ENCODE peak calls at places on chromosomes 7 and 10, in five cellular contexts. One of them, this sample, is unnamed.

GRCh38 chr7:95527776-95528250 is 42.1 kb downstream of the ASB4 start:
- DNase-seq in B cell: no peak
- DNase-seq in AG10803: no peak
- DNase-seq in PC-9: no peak
- DNase-seq in GM10248: no peak
- DNase-seq in this sample: no peak

GRCh38 chr7:2440608-2441245 is 35.5 kb downstream of the GRIFIN start:
- DNase-seq in AG10803: no peak
- DNase-seq in PC-9: peak
- DNase-seq in GM10248: no peak
- DNase-seq in B cell: no peak
- DNase-seq in this sample: no peak

GRCh38 chr10:43689618-43689954 is 40.9 kb upstream of the ZNF32 start:
- DNase-seq in PC-9: no peak
- DNase-seq in GM10248: peak
- DNase-seq in AG10803: peak
- DNase-seq in B cell: peak
- DNase-seq in this sample: no peak

GRCh38 chr7:6171532-6172330 is 100.7 kb downstream of the CYTH3 start:
- DNase-seq in B cell: no peak
- DNase-seq in PC-9: no peak
- DNase-seq in AG10803: no peak
- DNase-seq in GM10248: no peak
- DNase-seq in this sample: no peak

GRCh38 chr7:38367301-38367700 is 93.9 kb upstream of the TARP start:
- DNase-seq in AG10803: no peak
- DNase-seq in PC-9: no peak
- DNase-seq in B cell: no peak
- DNase-seq in GM10248: no peak
- DNase-seq in this sample: no peak

GRCh38 chr7:65454479-65454878 is 80.8 kb downstream of the ZNF92 start:
- DNase-seq in AG10803: no peak
- DNase-seq in GM10248: no peak
- DNase-seq in PC-9: no peak
- DNase-seq in B cell: no peak
- DNase-seq in this sample: no peak

GRCh38 chr7:91424372-91424771 is 160.1 kb downstream of the FZD1 start:
- DNase-seq in PC-9: no peak
- DNase-seq in AG10803: no peak
- DNase-seq in B cell: no peak
- DNase-seq in GM10248: no peak
- DNase-seq in this sample: no peak

GRCh38 chr10:120833222-120833928 is 17.8 kb upstream of the WDR11 start:
- DNase-seq in PC-9: no peak
- DNase-seq in AG10803: no peak
- DNase-seq in B cell: no peak
- DNase-seq in GM10248: no peak
- DNase-seq in this sample: no peak

GRCh38 chr10:127532193-127532592 is 16.9 kb upstream of the NPS start:
- DNase-seq in GM10248: no peak
- DNase-seq in B cell: no peak
- DNase-seq in AG10803: no peak
- DNase-seq in PC-9: no peak
- DNase-seq in this sample: no peak

GRCh38 chr7:150405584-150406310 is 26.6 kb downstream of the ZNF775 start:
- DNase-seq in PC-9: no peak
- DNase-seq in GM10248: no peak
- DNase-seq in B cell: no peak
- DNase-seq in AG10803: peak
- DNase-seq in this sample: no peak

GRCh38 chr7:34061175-34061574 is 155.8 kb downstream of the BMPER start:
- DNase-seq in GM10248: no peak
- DNase-seq in B cell: no peak
- DNase-seq in PC-9: no peak
- DNase-seq in AG10803: peak
- DNase-seq in this sample: no peak

GRCh38 chr10:106271237-106271636 is 893.3 kb downstream of the SORCS1 start:
- DNase-seq in GM10248: no peak
- DNase-seq in B cell: no peak
- DNase-seq in PC-9: no peak
- DNase-seq in AG10803: no peak
- DNase-seq in this sample: no peak

GRCh38 chr7:69776611-69777010 is 178.3 kb downstream of the AUTS2 start:
- DNase-seq in AG10803: peak
- DNase-seq in PC-9: no peak
- DNase-seq in B cell: no peak
- DNase-seq in GM10248: no peak
- DNase-seq in this sample: no peak

GRCh38 chr10:80415734-80416281 is 7.5 kb downstream of the PRXL2A start:
- DNase-seq in AG10803: no peak
- DNase-seq in GM10248: no peak
- DNase-seq in PC-9: no peak
- DNase-seq in B cell: no peak
- DNase-seq in this sample: no peak

GRCh38 chr7:65238785-65239184 is 134.9 kb upstream of the ZNF92 start:
- DNase-seq in AG10803: no peak
- DNase-seq in GM10248: no peak
- DNase-seq in PC-9: no peak
- DNase-seq in B cell: no peak
- DNase-seq in this sample: no peak

GRCh38 chr7:109842386-109842785 is 1248.5 kb upstream of the LRRN3 start:
- DNase-seq in B cell: no peak
- DNase-seq in GM10248: no peak
- DNase-seq in AG10803: no peak
- DNase-seq in PC-9: no peak
- DNase-seq in this sample: no peak

GRCh38 chr10:88911121-88911520 is 31.1 kb downstream of the STAMBPL1 start:
- DNase-seq in PC-9: no peak
- DNase-seq in GM10248: no peak
- DNase-seq in AG10803: no peak
- DNase-seq in B cell: no peak
- DNase-seq in this sample: no peak

GRCh38 chr10:78829570-78829969 is 239.2 kb upstream of the ZMIZ1 start:
- DNase-seq in PC-9: no peak
- DNase-seq in GM10248: no peak
- DNase-seq in B cell: no peak
- DNase-seq in AG10803: peak
- DNase-seq in this sample: no peak

GRCh38 chr7:25519962-25520562 is 291.8 kb upstream of the NPVF start:
- DNase-seq in PC-9: no peak
- DNase-seq in GM10248: no peak
- DNase-seq in AG10803: no peak
- DNase-seq in B cell: peak
- DNase-seq in this sample: no peak

GRCh38 chr7:5693529-5693928 is 87.9 kb downstream of the RNF216 start:
- DNase-seq in GM10248: peak
- DNase-seq in PC-9: peak
- DNase-seq in B cell: peak
- DNase-seq in AG10803: peak
- DNase-seq in this sample: no peak

GRCh38 chr10:122639801-122640200 is 59.8 kb downstream of the C10orf120 start:
- DNase-seq in B cell: no peak
- DNase-seq in GM10248: no peak
- DNase-seq in PC-9: no peak
- DNase-seq in AG10803: no peak
- DNase-seq in this sample: no peak

GRCh38 chr7:159136846-159137245 is 7.8 kb downstream of the VIPR2 start:
- DNase-seq in GM10248: no peak
- DNase-seq in AG10803: no peak
- DNase-seq in PC-9: no peak
- DNase-seq in B cell: no peak
- DNase-seq in this sample: no peak

GRCh38 chr7:148804343-148805234 is 79.5 kb downstream of the EZH2 start:
- DNase-seq in GM10248: no peak
- DNase-seq in AG10803: no peak
- DNase-seq in PC-9: no peak
- DNase-seq in B cell: no peak
- DNase-seq in this sample: no peak

GRCh38 chr10:73019100-73019499 is 64.5 kb upstream of the PLA2G12B start:
- DNase-seq in AG10803: no peak
- DNase-seq in PC-9: no peak
- DNase-seq in B cell: no peak
- DNase-seq in GM10248: no peak
- DNase-seq in this sample: no peak

DNA sequence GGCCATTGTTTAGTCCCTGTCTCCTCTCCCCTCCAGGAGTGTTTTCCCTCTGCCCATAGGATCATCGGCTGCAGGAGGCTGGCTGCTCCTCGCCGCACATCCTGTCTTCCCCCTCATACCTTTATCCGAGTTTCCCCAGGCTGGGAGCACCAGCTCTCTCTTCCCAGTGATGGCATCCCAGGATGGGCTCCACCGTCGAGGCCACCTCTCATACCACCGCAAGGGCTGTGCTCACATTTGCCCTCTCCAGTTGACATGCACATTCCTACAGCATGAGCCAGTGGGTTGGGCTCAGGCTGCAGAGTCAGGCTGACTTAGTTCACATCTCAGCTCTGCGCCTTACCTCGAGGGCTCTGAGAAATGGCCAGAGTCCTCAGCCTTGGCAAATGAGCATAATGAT is 12.1 kb downstream of the HKDC1 start:
- DNase-seq in B cell: no peak
- DNase-seq in AG10803: peak
- DNase-seq in PC-9: peak
- DNase-seq in GM10248: no peak
- DNase-seq in this sample: no peak
- TF ChIP-seq CTCF in B cell: no peak
- TF ChIP-seq CTCF in AG10803: peak
- TF ChIP-seq CTCF in PC-9: no peak
- TF ChIP-seq CTCF in GM10248: no peak
- TF ChIP-seq CTCF in this sample: no peak

GRCh38 chr7:114822844-114823243 is 99.0 kb upstream of the MDFIC start:
- DNase-seq in PC-9: no peak
- DNase-seq in AG10803: no peak
- DNase-seq in GM10248: no peak
- DNase-seq in B cell: no peak
- DNase-seq in this sample: no peak

GRCh38 chr7:114823290-114823689 is 98.6 kb upstream of the MDFIC start:
- DNase-seq in PC-9: no peak
- DNase-seq in AG10803: peak
- DNase-seq in B cell: no peak
- DNase-seq in GM10248: no peak
- DNase-seq in this sample: no peak

GRCh38 chr7:114820993-114821945 is 100.6 kb upstream of the MDFIC start:
- DNase-seq in AG10803: peak
- DNase-seq in GM10248: no peak
- DNase-seq in B cell: no peak
- DNase-seq in PC-9: no peak
- DNase-seq in this sample: no peak

GRCh38 chr7:114822131-114822530 is 99.8 kb upstream of the MDFIC start:
- DNase-seq in B cell: no peak
- DNase-seq in PC-9: no peak
- DNase-seq in AG10803: no peak
- DNase-seq in GM10248: no peak
- DNase-seq in this sample: no peak

DNA sequence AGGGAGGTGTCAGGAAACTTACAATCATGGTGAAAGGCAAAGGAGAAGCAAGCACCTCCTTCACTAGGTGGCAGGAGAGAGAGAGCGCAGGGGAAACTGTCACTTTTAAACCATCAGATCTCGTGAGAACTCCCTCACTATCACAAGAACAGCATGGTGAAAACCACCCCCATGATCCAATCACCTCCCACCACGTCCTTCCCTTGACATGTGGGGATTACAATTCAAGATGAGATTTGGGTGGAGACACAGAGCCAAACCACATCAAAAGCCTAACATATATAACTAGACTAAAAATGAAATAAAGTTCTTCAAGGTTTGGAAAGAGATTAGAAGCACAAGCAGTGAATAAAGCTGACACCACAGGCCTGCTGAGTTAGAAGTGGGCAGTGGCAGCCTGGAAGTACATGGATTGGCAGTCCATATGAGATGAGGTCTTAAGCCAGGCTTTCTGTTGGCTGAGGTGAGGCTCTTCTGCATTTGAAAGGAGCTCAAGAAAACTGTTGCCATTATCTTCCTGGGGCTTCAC is 96.4 kb upstream of the MDFIC start:
- DNase-seq in B cell: no peak
- DNase-seq in PC-9: no peak
- DNase-seq in AG10803: no peak
- DNase-seq in GM10248: no peak
- DNase-seq in this sample: no peak
- TF ChIP-seq CTCF in B cell: no peak
- TF ChIP-seq CTCF in PC-9: no peak
- TF ChIP-seq CTCF in AG10803: no peak
- TF ChIP-seq CTCF in GM10248: peak
- TF ChIP-seq CTCF in this sample: no peak

GRCh38 chr7:76065016-76065612 is 17.2 kb downstream of the MDH2 start:
- DNase-seq in B cell: no peak
- DNase-seq in PC-9: no peak
- DNase-seq in AG10803: no peak
- DNase-seq in GM10248: peak
- DNase-seq in this sample: no peak

GRCh38 chr7:76071316-76072242 is 23.7 kb downstream of the MDH2 start:
- DNase-seq in PC-9: no peak
- DNase-seq in AG10803: peak
- DNase-seq in GM10248: no peak
- DNase-seq in B cell: no peak
- DNase-seq in this sample: no peak

GRCh38 chr7:76072243-76073148 is 24.6 kb downstream of the MDH2 start:
- DNase-seq in B cell: no peak
- DNase-seq in PC-9: no peak
- DNase-seq in GM10248: no peak
- DNase-seq in AG10803: no peak
- DNase-seq in this sample: no peak

GRCh38 chr7:76066716-76067503 is 19.0 kb downstream of the MDH2 start:
- DNase-seq in GM10248: peak
- DNase-seq in PC-9: no peak
- DNase-seq in B cell: no peak
- DNase-seq in AG10803: no peak
- DNase-seq in this sample: no peak

GRCh38 chr7:76069238-76069638 is 21.3 kb downstream of the MDH2 start:
- DNase-seq in PC-9: peak
- DNase-seq in AG10803: peak
- DNase-seq in B cell: no peak
- DNase-seq in GM10248: peak
- DNase-seq in this sample: no peak
- TF ChIP-seq CTCF in PC-9: peak
- TF ChIP-seq CTCF in AG10803: peak
- TF ChIP-seq CTCF in B cell: no peak
- TF ChIP-seq CTCF in GM10248: no peak
- TF ChIP-seq CTCF in this sample: no peak

GRCh38 chr7:79810945-79811344 is 323.7 kb upstream of the GNAI1 start:
- DNase-seq in B cell: no peak
- DNase-seq in PC-9: no peak
- DNase-seq in AG10803: no peak
- DNase-seq in GM10248: no peak
- DNase-seq in this sample: no peak

DNA sequence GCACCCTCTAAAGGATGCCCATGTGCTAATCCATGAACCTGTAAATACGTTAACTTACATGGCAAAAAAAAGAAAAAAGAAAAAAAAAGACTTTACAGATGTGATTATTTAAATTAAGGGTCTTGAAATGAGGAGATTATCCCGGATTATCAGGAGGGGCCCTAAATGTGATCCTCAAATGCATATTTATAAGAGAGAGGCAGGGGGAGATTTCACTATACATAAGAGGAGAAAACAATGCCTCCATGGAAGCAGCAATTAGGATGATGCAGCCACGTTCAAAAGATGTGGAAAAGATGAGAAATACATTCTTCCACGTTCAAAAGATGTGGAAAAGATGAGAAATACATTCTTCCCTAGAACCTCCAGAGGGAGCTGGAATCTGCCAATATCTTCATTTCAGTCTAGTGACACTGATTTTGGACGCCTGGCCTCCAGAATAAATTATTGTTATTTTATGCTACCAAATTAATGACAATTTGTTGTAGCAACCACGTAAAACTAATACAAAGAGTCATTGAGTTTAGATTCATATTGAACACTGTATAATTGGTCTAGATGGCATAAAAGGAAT is 328.4 kb upstream of the GNAI1 start:
- DNase-seq in B cell: no peak
- DNase-seq in GM10248: no peak
- DNase-seq in AG10803: peak
- DNase-seq in PC-9: no peak
- DNase-seq in this sample: no peak
- TF ChIP-seq CTCF in B cell: no peak
- TF ChIP-seq CTCF in GM10248: no peak
- TF ChIP-seq CTCF in AG10803: peak
- TF ChIP-seq CTCF in PC-9: peak
- TF ChIP-seq CTCF in this sample: no peak